ENCODE peak calls at places on chromosome 1, in five cellular contexts. O is spleen, J is breast epithelium, S is prostate gland, K is upper lobe of left lung. N is an unnamed sample.

GRCh38 chr1:232038704-232039103 is 412.1 kb downstream of the DISC1 start:
- DNase-seq in O (no peak), K (no peak), J (no peak), S (no peak), N (no peak)

GRCh38 chr1:209319549-209319948 is 264.0 kb upstream of the CAMK1G start:
- DNase-seq in K (no peak), J (no peak), S (no peak), O (no peak), N (no peak)

GRCh38 chr1:33182896-33183295 is 1.1 kb upstream of the TRIM62 start:
- DNase-seq in J (peak; percentile 11), K (no peak), S (no peak), O (no peak), N (peak; percentile 29)

GRCh38 chr1:34827341-34827941 is 32.1 kb downstream of the SMIM12 start:
- DNase-seq in O (no peak), K (no peak), J (no peak), S (no peak), N (no peak)

GRCh38 chr1:43802356-43802755 is 95.0 kb downstream of the ST3GAL3 start:
- DNase-seq in K (no peak), J (no peak), O (no peak), S (no peak), N (no peak)

GRCh38 chr1:36199934-36200741 is 24.1 kb upstream of the THRAP3 start:
- DNase-seq in J (peak; percentile 89), O (no peak), S (peak; percentile 84), K (peak; percentile 59), N (no peak)

GRCh38 chr1:29579821-29580425 is 343.6 kb downstream of the PTPRU start:
- DNase-seq in S (no peak), O (no peak), K (no peak), J (no peak), N (no peak)

GRCh38 chr1:167219194-167219593 is 1.5 kb upstream of the POU2F1 start:
- DNase-seq in S (no peak), O (no peak), K (no peak), J (no peak), N (no peak)

GRCh38 chr1:183306317-183307042 is 111.7 kb downstream of the NMNAT2 start:
- DNase-seq in K (no peak), O (no peak), S (no peak), J (no peak), N (no peak)

DNA sequence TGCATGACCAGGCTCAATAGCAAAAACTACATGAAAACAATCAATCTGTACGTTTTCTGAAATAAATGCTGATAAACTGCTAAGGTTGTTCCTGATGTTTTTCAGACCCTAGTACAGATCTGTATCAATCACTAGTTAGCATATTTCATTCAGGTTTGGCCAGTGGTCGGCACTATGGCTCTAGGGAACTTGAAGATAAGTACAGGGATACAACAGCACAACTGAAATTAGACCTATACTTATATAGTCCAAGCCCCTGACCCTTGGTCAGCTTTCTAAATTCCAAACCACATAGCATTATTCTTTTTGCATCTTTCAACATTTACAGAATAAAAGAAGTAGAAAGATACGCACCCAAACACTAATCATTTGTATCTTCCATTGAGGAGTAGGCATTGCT is 142.7 kb downstream of the PLPPR4 start:
- DNase-seq in K (no peak), S (no peak), J (no peak), O (no peak), N (no peak)
- TF ChIP-seq CTCF in K (no peak), S (no peak), J (no peak), O (no peak), N (no peak)

DNA sequence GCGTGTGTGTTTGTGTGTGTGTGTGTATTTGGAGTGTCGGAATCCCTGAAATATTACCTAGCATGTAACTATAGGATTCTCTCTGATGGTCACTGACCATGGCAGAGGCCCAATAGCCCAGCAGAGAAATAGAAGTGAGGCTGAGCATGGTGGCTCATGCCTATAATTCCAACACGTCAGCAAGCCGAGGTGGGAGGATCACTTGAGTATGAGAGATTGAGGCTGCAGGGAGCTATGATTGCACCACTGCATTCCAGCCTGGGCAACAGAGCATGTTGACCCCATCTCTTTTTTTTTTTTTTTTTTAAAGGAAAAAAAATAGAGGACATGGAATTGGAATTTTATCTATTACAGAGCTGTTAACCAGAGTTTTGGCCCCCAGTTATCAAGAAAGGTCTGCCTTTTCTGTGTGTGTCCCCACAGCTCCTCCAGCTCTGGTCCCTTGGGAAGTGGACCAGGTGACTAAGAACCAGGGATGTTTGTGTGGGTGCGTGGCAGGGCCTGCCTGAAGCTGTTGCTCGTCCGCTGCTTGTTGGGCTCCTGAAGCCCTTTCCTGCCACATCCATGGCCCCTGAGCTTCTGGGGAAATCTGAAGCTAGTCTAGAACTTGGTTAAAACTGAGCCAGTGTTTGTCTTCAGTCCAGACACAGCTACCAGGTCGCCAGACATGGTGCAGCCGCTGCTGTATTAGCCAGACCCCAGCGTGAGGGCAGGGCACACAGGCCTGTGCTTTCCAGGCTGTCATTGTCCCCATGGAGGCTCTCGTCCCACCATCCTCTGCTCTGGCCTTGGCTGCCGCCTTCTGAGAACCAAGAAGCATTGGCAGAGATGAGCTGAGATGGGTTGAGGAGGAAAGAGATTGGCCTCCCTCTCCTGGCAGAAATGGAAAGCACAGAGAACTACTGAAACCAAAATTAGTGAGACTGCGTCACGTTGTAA is 25.5 kb downstream of the CAPN9 start:
- DNase-seq in J (no peak), O (no peak), K (no peak), S (peak; percentile 67), N (no peak)
- H3K4me3 ChIP-seq in J (no peak overlapping the region), O (no peak overlapping the region), K (no peak overlapping the region), S (no peak overlapping the region), N (no peak overlapping the region)

GRCh38 chr1:53893999-53894636 is at the start of gene DIO1:
- DNase-seq in S (no peak), K (no peak), O (no peak), J (no peak), N (no peak)
- TF ChIP-seq POLR2AphosphoS5 in S (no peak), K (no peak), O (no peak), J (no peak), N (no peak)

GRCh38 chr1:150661156-150661555 is 31.7 kb upstream of the ENSA start:
- DNase-seq in O (no peak), K (no peak), J (no peak), S (no peak), N (no peak)
- TF ChIP-seq CTCF in O (no peak), K (no peak), J (no peak), S (no peak), N (no peak)

N was measured in suprapubic skin.